ENCODE peak calls at places on chromosomes 1 and 21, in six cellular contexts. L is activated CD8-positive, alpha-beta memory T cell treated with anti-CD3 and anti-CD28 coated beads for 48 hours; U is H9; X is stimulated activated CD8-positive, alpha-beta memory T cell treated with anti-CD3 and anti-CD28 coated beads, Interleukin-4, amount 100 ng/mL, for 1 hour; C is NT2/D1; G is kidney tubule cell. V is an unnamed sample.
A peak's percentile ranks its signal among the peaks of the same experiment; 100 is the strongest.

GRCh38 chr1:31617917-31618746 is 643 bp downstream of the HCRTR1 start:
- DNase-seq in G (peak; percentile 28), U (peak; percentile 80), X (no peak), C (peak; percentile 74), L (no peak), V (peak; percentile 78)

GRCh38 chr1:161962094-161962887 is 61.4 kb downstream of the OLFML2B start:
- DNase-seq in C (peak; percentile 44), G (peak; percentile 83), L (no peak), U (no peak), X (no peak), V (no peak)

GRCh38 chr1:85473390-85473789 is 8.4 kb upstream of the DDAH1 start:
- DNase-seq in G (no peak), X (no peak), U (no peak), L (no peak), C (no peak), V (no peak)

GRCh38 chr1:18134324-18135046 is 26.9 kb downstream of the IGSF21 start:
- DNase-seq in L (no peak), C (no peak), U (no peak), G (no peak), X (no peak), V (no peak)

GRCh38 chr1:4963251-4963650 is 308.8 kb downstream of the AJAP1 start:
- DNase-seq in C (no peak), X (no peak), G (peak; percentile 81), L (no peak), U (no peak), V (no peak)

GRCh38 chr1:198764748-198765147 is 125.9 kb downstream of the PTPRC start:
- DNase-seq in G (no peak), L (no peak), U (no peak), X (no peak), C (no peak), V (no peak)

GRCh38 chr21:46111193-46111571 is 13.3 kb downstream of the COL6A2 start:
- DNase-seq in L (no peak), C (no peak), X (no peak), G (no peak), U (peak; percentile 22), V (no peak)

GRCh38 chr1:54516249-54516920 is 31.6 kb upstream of the ACOT11 start:
- DNase-seq in L (no peak), C (no peak), G (peak; percentile 66), U (no peak), X (no peak), V (no peak)

GRCh38 chr1:163308811-163309210 is 12.9 kb upstream of the NUF2 start:
- DNase-seq in U (no peak), L (no peak), C (no peak), G (no peak), X (no peak), V (no peak)

GRCh38 chr1:70440642-70441391 is 29.7 kb downstream of the CTH start:
- DNase-seq in C (no peak), L (no peak), X (no peak), U (no peak), G (peak; percentile 43), V (no peak)

GRCh38 chr1:225461533-225462428 is 33.9 kb upstream of the LBR start:
- DNase-seq in G (no peak), U (no peak), X (no peak), C (no peak), L (no peak), V (no peak)

GRCh38 chr21:33308586-33309490 is 15.9 kb upstream of the IFNAR1 start:
- DNase-seq in U (no peak), G (no peak), C (no peak), X (no peak), L (no peak), V (no peak)

GRCh38 chr1:28247603-28248272 is 11.6 kb upstream of the SESN2 start:
- DNase-seq in C (no peak), X (no peak), G (no peak), U (no peak), L (no peak), V (no peak)

V was measured in ELF-1.